ENCODE peak calls at places on chromosomes 2 and 18, in six cellular contexts. One of them, this sample, is unnamed. For H3K4me1, the result is how much of the 10 kb centered on the place peaks cover.

GRCh38 chr18:11309172-11309571 is 159.8 kb upstream of the PIEZO2 start:
- DNase-seq in CD8-positive, alpha-beta memory T cell: no peak
- DNase-seq in CD4-positive, CD25-positive, alpha-beta regulatory T cell: no peak
- DNase-seq in pancreas: no peak
- DNase-seq in right lobe of liver: no peak
- DNase-seq in adipocyte: peak
- DNase-seq in this sample: no peak

GRCh38 chr18:6757966-6758365 is 28.4 kb downstream of the ARHGAP28 start:
- DNase-seq in CD8-positive, alpha-beta memory T cell: no peak
- DNase-seq in CD4-positive, CD25-positive, alpha-beta regulatory T cell: no peak
- DNase-seq in pancreas: no peak
- DNase-seq in right lobe of liver: no peak
- DNase-seq in adipocyte: no peak
- DNase-seq in this sample: no peak

GRCh38 chr2:235021752-235022151 is 69.9 kb downstream of the SH3BP4 start:
- DNase-seq in CD8-positive, alpha-beta memory T cell: no peak
- DNase-seq in CD4-positive, CD25-positive, alpha-beta regulatory T cell: no peak
- DNase-seq in pancreas: no peak
- DNase-seq in right lobe of liver: no peak
- DNase-seq in adipocyte: peak
- DNase-seq in this sample: no peak

GRCh38 chr18:80200171-80200931 is 47.0 kb downstream of the PARD6G start:
- DNase-seq in CD8-positive, alpha-beta memory T cell: no peak
- DNase-seq in CD4-positive, CD25-positive, alpha-beta regulatory T cell: no peak
- DNase-seq in pancreas: no peak
- DNase-seq in right lobe of liver: no peak
- DNase-seq in adipocyte: no peak
- DNase-seq in this sample: no peak

GRCh38 chr18:69689081-69689759 is 258.5 kb downstream of the CD226 start:
- DNase-seq in CD8-positive, alpha-beta memory T cell: no peak
- DNase-seq in CD4-positive, CD25-positive, alpha-beta regulatory T cell: no peak
- DNase-seq in pancreas: no peak
- DNase-seq in right lobe of liver: no peak
- DNase-seq in adipocyte: peak
- DNase-seq in this sample: no peak

GRCh38 chr2:160126315-160126714 is 63.9 kb upstream of the PLA2R1 start:
- DNase-seq in CD8-positive, alpha-beta memory T cell: no peak
- DNase-seq in CD4-positive, CD25-positive, alpha-beta regulatory T cell: no peak
- DNase-seq in pancreas: no peak
- DNase-seq in right lobe of liver: no peak
- DNase-seq in adipocyte: no peak
- DNase-seq in this sample: no peak

GRCh38 chr2:195316485-195316884 is 340.5 kb upstream of the SLC39A10 start:
- DNase-seq in CD8-positive, alpha-beta memory T cell: no peak
- DNase-seq in CD4-positive, CD25-positive, alpha-beta regulatory T cell: no peak
- DNase-seq in pancreas: no peak
- DNase-seq in right lobe of liver: no peak
- DNase-seq in adipocyte: no peak
- DNase-seq in this sample: no peak

GRCh38 chr2:30354621-30355020 is 92.4 kb upstream of the LCLAT1 start:
- DNase-seq in CD8-positive, alpha-beta memory T cell: no peak
- DNase-seq in CD4-positive, CD25-positive, alpha-beta regulatory T cell: no peak
- DNase-seq in pancreas: no peak
- DNase-seq in right lobe of liver: no peak
- DNase-seq in adipocyte: no peak
- DNase-seq in this sample: no peak

GRCh38 chr2:241978670-241979069 is 109.1 kb downstream of the RTP5 start:
- DNase-seq in CD8-positive, alpha-beta memory T cell: no peak
- DNase-seq in CD4-positive, CD25-positive, alpha-beta regulatory T cell: no peak
- DNase-seq in pancreas: no peak
- DNase-seq in right lobe of liver: no peak
- DNase-seq in adipocyte: no peak
- DNase-seq in this sample: no peak

GRCh38 chr18:35386600-35387366 is 9.6 kb upstream of the ZNF396 start:
- DNase-seq in CD8-positive, alpha-beta memory T cell: peak
- DNase-seq in CD4-positive, CD25-positive, alpha-beta regulatory T cell: peak
- DNase-seq in pancreas: peak
- DNase-seq in right lobe of liver: no peak
- DNase-seq in adipocyte: peak
- DNase-seq in this sample: peak

GRCh38 chr2:241950878-241951331 is 81.4 kb downstream of the RTP5 start:
- DNase-seq in CD8-positive, alpha-beta memory T cell: peak
- DNase-seq in CD4-positive, CD25-positive, alpha-beta regulatory T cell: peak
- DNase-seq in pancreas: peak
- DNase-seq in right lobe of liver: peak
- DNase-seq in adipocyte: peak
- DNase-seq in this sample: peak

GRCh38 chr18:77105021-77105420 is 27.6 kb downstream of the MBP start:
- DNase-seq in CD8-positive, alpha-beta memory T cell: no peak
- DNase-seq in CD4-positive, CD25-positive, alpha-beta regulatory T cell: no peak
- DNase-seq in pancreas: no peak
- DNase-seq in right lobe of liver: no peak
- DNase-seq in adipocyte: no peak
- DNase-seq in this sample: peak

GRCh38 chr2:176147215-176147789 is 4.0 kb upstream of the HOXD4 start:
- DNase-seq in CD8-positive, alpha-beta memory T cell: no peak
- DNase-seq in CD4-positive, CD25-positive, alpha-beta regulatory T cell: no peak
- DNase-seq in pancreas: no peak
- DNase-seq in right lobe of liver: no peak
- DNase-seq in adipocyte: no peak
- DNase-seq in this sample: no peak

GRCh38 chr18:79962311-79962710 is 2.1 kb upstream of the HSBP1L1 start:
- DNase-seq in CD8-positive, alpha-beta memory T cell: no peak
- DNase-seq in CD4-positive, CD25-positive, alpha-beta regulatory T cell: no peak
- DNase-seq in pancreas: peak
- DNase-seq in right lobe of liver: no peak
- DNase-seq in adipocyte: peak
- DNase-seq in this sample: no peak

GRCh38 chr2:240635116-240635997 is 10.1 kb downstream of the GPR35 start:
- DNase-seq in CD8-positive, alpha-beta memory T cell: no peak
- DNase-seq in CD4-positive, CD25-positive, alpha-beta regulatory T cell: no peak
- DNase-seq in pancreas: no peak
- DNase-seq in right lobe of liver: peak
- DNase-seq in adipocyte: no peak
- DNase-seq in this sample: no peak

GRCh38 chr2:151251012-151251411 is 10.7 kb downstream of the RBM43 start:
- DNase-seq in CD8-positive, alpha-beta memory T cell: no peak
- DNase-seq in CD4-positive, CD25-positive, alpha-beta regulatory T cell: no peak
- DNase-seq in pancreas: no peak
- DNase-seq in right lobe of liver: no peak
- DNase-seq in adipocyte: peak
- DNase-seq in this sample: no peak

GRCh38 chr18:41162191-41162590 is 792.8 kb upstream of the PIK3C3 start:
- DNase-seq in CD8-positive, alpha-beta memory T cell: no peak
- DNase-seq in CD4-positive, CD25-positive, alpha-beta regulatory T cell: no peak
- DNase-seq in pancreas: no peak
- DNase-seq in right lobe of liver: no peak
- DNase-seq in adipocyte: no peak
- DNase-seq in this sample: no peak

GRCh38 chr2:223549215-223549614 is 52.9 kb downstream of the SCG2 start:
- DNase-seq in CD8-positive, alpha-beta memory T cell: no peak
- DNase-seq in CD4-positive, CD25-positive, alpha-beta regulatory T cell: no peak
- DNase-seq in pancreas: no peak
- DNase-seq in right lobe of liver: no peak
- DNase-seq in adipocyte: peak
- DNase-seq in this sample: no peak

GRCh38 chr2:10274376-10274775 is 28.3 kb upstream of the HPCAL1 start:
- DNase-seq in CD8-positive, alpha-beta memory T cell: no peak
- DNase-seq in CD4-positive, CD25-positive, alpha-beta regulatory T cell: no peak
- DNase-seq in pancreas: no peak
- DNase-seq in right lobe of liver: no peak
- DNase-seq in adipocyte: no peak
- DNase-seq in this sample: no peak

GRCh38 chr2:221096651-221097567 is 475.2 kb downstream of the EPHA4 start:
- DNase-seq in CD8-positive, alpha-beta memory T cell: no peak
- DNase-seq in CD4-positive, CD25-positive, alpha-beta regulatory T cell: no peak
- DNase-seq in pancreas: no peak
- DNase-seq in right lobe of liver: no peak
- DNase-seq in adipocyte: no peak
- DNase-seq in this sample: no peak

GRCh38 chr2:72367530-72368225 is 220.0 kb upstream of the CYP26B1 start:
- DNase-seq in CD8-positive, alpha-beta memory T cell: no peak
- DNase-seq in CD4-positive, CD25-positive, alpha-beta regulatory T cell: no peak
- DNase-seq in pancreas: peak
- DNase-seq in right lobe of liver: peak
- DNase-seq in adipocyte: peak
- DNase-seq in this sample: no peak

GRCh38 chr18:62125702-62126101 is 61.2 kb downstream of the PIGN start:
- DNase-seq in CD8-positive, alpha-beta memory T cell: no peak
- DNase-seq in CD4-positive, CD25-positive, alpha-beta regulatory T cell: no peak
- DNase-seq in pancreas: no peak
- DNase-seq in right lobe of liver: no peak
- DNase-seq in adipocyte: no peak
- DNase-seq in this sample: no peak

GRCh38 chr2:161031516-161031915 is 128.7 kb upstream of the TANK start:
- DNase-seq in CD8-positive, alpha-beta memory T cell: no peak
- DNase-seq in CD4-positive, CD25-positive, alpha-beta regulatory T cell: no peak
- DNase-seq in pancreas: no peak
- DNase-seq in right lobe of liver: no peak
- DNase-seq in adipocyte: no peak
- DNase-seq in this sample: no peak

GRCh38 chr2:96507957-96508520 is 2.9 kb upstream of the NEURL3 start:
- DNase-seq in CD8-positive, alpha-beta memory T cell: peak
- DNase-seq in CD4-positive, CD25-positive, alpha-beta regulatory T cell: peak
- DNase-seq in pancreas: peak
- DNase-seq in right lobe of liver: peak
- DNase-seq in adipocyte: peak
- DNase-seq in this sample: peak

GRCh38 chr18:58915006-58915799 is 50.5 kb downstream of the ZNF532 start:
- DNase-seq in CD8-positive, alpha-beta memory T cell: no peak
- DNase-seq in CD4-positive, CD25-positive, alpha-beta regulatory T cell: no peak
- DNase-seq in pancreas: no peak
- DNase-seq in right lobe of liver: no peak
- DNase-seq in adipocyte: no peak
- DNase-seq in this sample: no peak

GRCh38 chr2:27715318-27716165 is 51.9 kb downstream of the SLC4A1AP start:
- DNase-seq in CD8-positive, alpha-beta memory T cell: no peak
- DNase-seq in CD4-positive, CD25-positive, alpha-beta regulatory T cell: peak
- DNase-seq in pancreas: no peak
- DNase-seq in right lobe of liver: no peak
- DNase-seq in adipocyte: peak
- DNase-seq in this sample: peak

GRCh38 chr2:26574066-26574899 is 66.9 kb downstream of the CIB4 start:
- DNase-seq in CD8-positive, alpha-beta memory T cell: no peak
- DNase-seq in CD4-positive, CD25-positive, alpha-beta regulatory T cell: no peak
- DNase-seq in pancreas: no peak
- DNase-seq in right lobe of liver: no peak
- DNase-seq in adipocyte: no peak
- DNase-seq in this sample: no peak

GRCh38 chr2:230797515-230798495 is 66.9 kb upstream of the ITM2C start:
- DNase-seq in CD8-positive, alpha-beta memory T cell: no peak
- DNase-seq in CD4-positive, CD25-positive, alpha-beta regulatory T cell: no peak
- DNase-seq in pancreas: peak
- DNase-seq in right lobe of liver: no peak
- DNase-seq in adipocyte: no peak
- DNase-seq in this sample: no peak

GRCh38 chr2:225457462-225457861 is 58.0 kb downstream of the NYAP2 start:
- DNase-seq in CD8-positive, alpha-beta memory T cell: no peak
- DNase-seq in CD4-positive, CD25-positive, alpha-beta regulatory T cell: no peak
- DNase-seq in pancreas: no peak
- DNase-seq in right lobe of liver: no peak
- DNase-seq in adipocyte: no peak
- DNase-seq in this sample: no peak
- H3K4me1 ChIP-seq in CD8-positive, alpha-beta memory T cell: under half
- H3K4me1 ChIP-seq in CD4-positive, CD25-positive, alpha-beta regulatory T cell: under half
- H3K4me1 ChIP-seq in pancreas: under half
- H3K4me1 ChIP-seq in right lobe of liver: under half
- H3K4me1 ChIP-seq in adipocyte: under half
- H3K4me1 ChIP-seq in this sample: under half

DNA sequence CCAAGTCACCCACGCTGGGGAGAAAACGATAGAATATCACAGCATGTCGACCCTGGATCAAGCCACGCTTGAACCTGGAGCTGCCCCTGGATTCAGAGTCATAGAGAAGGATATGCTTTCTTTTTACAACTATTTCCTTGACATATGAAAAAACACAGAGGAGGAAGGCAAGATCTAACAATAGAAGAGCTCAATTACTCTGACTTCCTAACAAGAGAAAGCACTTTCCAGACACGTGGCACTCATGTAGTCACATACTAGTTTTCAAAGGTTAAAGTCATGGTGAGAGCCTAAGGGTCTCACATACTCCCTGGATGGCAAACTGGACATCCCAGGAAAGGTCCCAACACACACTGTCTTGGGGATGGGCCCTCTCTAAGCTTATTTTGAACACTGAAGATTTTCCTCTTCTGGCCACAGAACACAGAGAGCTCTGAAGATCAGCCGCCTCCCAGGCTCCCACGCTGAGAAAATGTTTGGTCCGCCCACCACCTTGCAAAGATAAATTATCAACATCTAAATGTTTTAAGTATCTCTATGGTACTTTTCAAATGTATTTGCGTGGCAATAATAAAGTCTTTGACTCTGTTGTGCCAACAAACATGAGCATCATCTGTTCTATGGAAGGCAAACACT is 4.9 kb downstream of the PXDN start:
- DNase-seq in CD8-positive, alpha-beta memory T cell: no peak
- DNase-seq in CD4-positive, CD25-positive, alpha-beta regulatory T cell: no peak
- DNase-seq in pancreas: no peak
- DNase-seq in right lobe of liver: no peak
- DNase-seq in adipocyte: no peak
- DNase-seq in this sample: no peak
- H3K4me1 ChIP-seq in CD8-positive, alpha-beta memory T cell: under half
- H3K4me1 ChIP-seq in CD4-positive, CD25-positive, alpha-beta regulatory T cell: under half
- H3K4me1 ChIP-seq in pancreas: under half
- H3K4me1 ChIP-seq in right lobe of liver: under half
- H3K4me1 ChIP-seq in adipocyte: half or more
- H3K4me1 ChIP-seq in this sample: under half

GRCh38 chr2:134408791-134409190 is 154.9 kb downstream of the MGAT5 start:
- DNase-seq in CD8-positive, alpha-beta memory T cell: no peak
- DNase-seq in CD4-positive, CD25-positive, alpha-beta regulatory T cell: no peak
- DNase-seq in pancreas: no peak
- DNase-seq in right lobe of liver: no peak
- DNase-seq in adipocyte: peak
- DNase-seq in this sample: no peak
- H3K4me1 ChIP-seq in CD8-positive, alpha-beta memory T cell: under half
- H3K4me1 ChIP-seq in CD4-positive, CD25-positive, alpha-beta regulatory T cell: under half
- H3K4me1 ChIP-seq in pancreas: under half
- H3K4me1 ChIP-seq in right lobe of liver: under half
- H3K4me1 ChIP-seq in adipocyte: under half
- H3K4me1 ChIP-seq in this sample: half or more

DNA sequence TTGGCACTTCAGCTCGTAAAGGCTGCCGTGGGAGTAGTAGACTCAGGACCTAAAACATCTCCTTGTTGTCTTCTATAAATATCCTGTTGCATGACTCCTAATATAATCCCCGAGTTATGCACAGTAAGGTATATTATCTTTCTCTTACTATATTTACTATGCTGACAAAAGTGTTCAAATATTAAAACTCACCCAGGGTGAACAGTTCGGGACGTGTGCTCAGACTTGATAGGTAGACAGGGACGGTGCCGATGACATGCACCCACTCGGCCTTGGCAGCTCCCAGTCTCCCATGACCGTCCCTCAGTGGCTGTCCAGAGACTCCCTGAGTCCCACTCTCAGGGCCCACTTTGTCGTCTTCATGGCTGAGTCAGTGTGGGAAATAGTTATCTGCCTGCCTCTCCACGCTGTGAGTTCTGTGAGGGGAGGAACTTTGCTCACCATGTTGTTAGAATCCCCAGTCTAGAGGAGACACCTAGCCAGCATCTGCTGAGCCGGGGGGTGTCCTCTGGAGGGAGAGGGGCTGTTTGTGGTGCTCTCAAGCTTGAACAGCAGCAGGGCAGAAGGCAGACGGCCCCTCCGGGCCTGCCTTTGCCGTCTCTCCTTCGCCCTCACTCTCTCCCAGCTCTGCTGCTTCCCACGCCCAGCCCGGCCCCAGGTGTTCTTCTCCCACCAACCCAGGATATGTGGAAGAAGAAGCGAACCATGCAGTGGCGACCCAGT is 75.0 kb downstream of the DGKD start:
- DNase-seq in CD8-positive, alpha-beta memory T cell: no peak
- DNase-seq in CD4-positive, CD25-positive, alpha-beta regulatory T cell: no peak
- DNase-seq in pancreas: no peak
- DNase-seq in right lobe of liver: no peak
- DNase-seq in adipocyte: no peak
- DNase-seq in this sample: no peak
- H3K4me1 ChIP-seq in CD8-positive, alpha-beta memory T cell: under half
- H3K4me1 ChIP-seq in CD4-positive, CD25-positive, alpha-beta regulatory T cell: under half
- H3K4me1 ChIP-seq in pancreas: under half
- H3K4me1 ChIP-seq in right lobe of liver: under half
- H3K4me1 ChIP-seq in adipocyte: under half
- H3K4me1 ChIP-seq in this sample: half or more